ENCODE peak calls at places on chromosomes 13 and 19, in six cellular contexts. K is CD8-positive, alpha-beta memory T cell; L is sigmoid colon; R is thoracic aorta; F is vagina; M is colonic mucosa. C is an unnamed sample.

GRCh38 chr19:11102944-11103343 is 13.7 kb downstream of the LDLR start:
- DNase-seq in K (no peak), M (no peak), R (no peak), F (no peak), L (no peak), C (no peak)

GRCh38 chr13:102322211-102322610 is 79.6 kb downstream of the FGF14 start:
- DNase-seq in R (no peak), L (no peak), M (no peak), K (no peak), F (no peak), C (no peak)

GRCh38 chr19:2047449-2048103 is 3.5 kb downstream of the MKNK2 start:
- DNase-seq in K (no peak), L (peak; percentile 86), F (no peak), R (no peak), M (peak; percentile 66), C (no peak)

GRCh38 chr13:71316964-71317363 is 550.0 kb downstream of the DACH1 start:
- DNase-seq in M (no peak), K (no peak), F (no peak), L (no peak), R (no peak), C (no peak)

GRCh38 chr13:41213919-41214318 is 19.6 kb upstream of the KBTBD7 start:
- DNase-seq in L (no peak), R (no peak), K (no peak), F (no peak), M (no peak), C (no peak)

GRCh38 chr19:47227347-47228167 is 3.4 kb downstream of the BBC3 start:
- DNase-seq in R (peak; percentile 74), M (peak; percentile 91), L (peak; percentile 98), F (no peak), K (peak; percentile 38), C (peak; percentile 70)

GRCh38 chr19:40691421-40692211 is 1.2 kb upstream of the NUMBL start:
- DNase-seq in F (no peak), K (no peak), R (no peak), M (no peak), L (no peak), C (no peak)

GRCh38 chr13:45850020-45850613 is 1.4 kb downstream of the SIAH3 start:
- DNase-seq in K (no peak), M (no peak), R (no peak), L (no peak), F (no peak), C (no peak)

GRCh38 chr13:110047511-110047910 is 259.4 kb downstream of the COL4A1 start:
- DNase-seq in F (no peak), M (peak; percentile 26), L (peak; percentile 75), R (peak; percentile 66), K (no peak), C (no peak)

GRCh38 chr19:33771308-33772101 is 25.2 kb upstream of the KCTD15 start:
- DNase-seq in K (peak; percentile 26), M (peak; percentile 75), F (no peak), L (peak; percentile 81), R (no peak), C (no peak)

GRCh38 chr13:75648446-75648845 is 12.3 kb downstream of the LMO7 start:
- DNase-seq in K (no peak), M (no peak), R (no peak), F (no peak), L (no peak), C (no peak)

GRCh38 chr13:111319998-111320911 is at the start of gene TEX29:
- DNase-seq in L (peak; percentile 34), K (no peak), R (no peak), F (no peak), M (no peak), C (no peak)

GRCh38 chr13:37023871-37024270 is 23.3 kb downstream of the EXOSC8 start:
- DNase-seq in R (no peak), K (no peak), F (no peak), M (no peak), L (no peak), C (no peak)

GRCh38 chr13:32098275-32098674 is 66.7 kb downstream of the FRY start:
- DNase-seq in F (no peak), L (no peak), K (no peak), M (no peak), R (no peak), C (no peak)

GRCh38 chr19:35731779-35732405 is 10.4 kb downstream of the IGFLR1 start:
- DNase-seq in R (no peak), K (no peak), M (no peak), L (no peak), F (no peak), C (no peak)

GRCh38 chr19:35734889-35735288 is 7.4 kb downstream of the IGFLR1 start:
- DNase-seq in F (no peak), M (no peak), K (no peak), R (no peak), L (no peak), C (no peak)

GRCh38 chr19:35734273-35734672 is 8.0 kb downstream of the IGFLR1 start:
- DNase-seq in K (no peak), M (no peak), F (no peak), L (no peak), R (no peak), C (no peak)

GRCh38 chr19:35732540-35733179 is 9.6 kb downstream of the IGFLR1 start:
- DNase-seq in F (no peak), L (no peak), K (no peak), R (no peak), M (no peak), C (no peak)

DNA sequence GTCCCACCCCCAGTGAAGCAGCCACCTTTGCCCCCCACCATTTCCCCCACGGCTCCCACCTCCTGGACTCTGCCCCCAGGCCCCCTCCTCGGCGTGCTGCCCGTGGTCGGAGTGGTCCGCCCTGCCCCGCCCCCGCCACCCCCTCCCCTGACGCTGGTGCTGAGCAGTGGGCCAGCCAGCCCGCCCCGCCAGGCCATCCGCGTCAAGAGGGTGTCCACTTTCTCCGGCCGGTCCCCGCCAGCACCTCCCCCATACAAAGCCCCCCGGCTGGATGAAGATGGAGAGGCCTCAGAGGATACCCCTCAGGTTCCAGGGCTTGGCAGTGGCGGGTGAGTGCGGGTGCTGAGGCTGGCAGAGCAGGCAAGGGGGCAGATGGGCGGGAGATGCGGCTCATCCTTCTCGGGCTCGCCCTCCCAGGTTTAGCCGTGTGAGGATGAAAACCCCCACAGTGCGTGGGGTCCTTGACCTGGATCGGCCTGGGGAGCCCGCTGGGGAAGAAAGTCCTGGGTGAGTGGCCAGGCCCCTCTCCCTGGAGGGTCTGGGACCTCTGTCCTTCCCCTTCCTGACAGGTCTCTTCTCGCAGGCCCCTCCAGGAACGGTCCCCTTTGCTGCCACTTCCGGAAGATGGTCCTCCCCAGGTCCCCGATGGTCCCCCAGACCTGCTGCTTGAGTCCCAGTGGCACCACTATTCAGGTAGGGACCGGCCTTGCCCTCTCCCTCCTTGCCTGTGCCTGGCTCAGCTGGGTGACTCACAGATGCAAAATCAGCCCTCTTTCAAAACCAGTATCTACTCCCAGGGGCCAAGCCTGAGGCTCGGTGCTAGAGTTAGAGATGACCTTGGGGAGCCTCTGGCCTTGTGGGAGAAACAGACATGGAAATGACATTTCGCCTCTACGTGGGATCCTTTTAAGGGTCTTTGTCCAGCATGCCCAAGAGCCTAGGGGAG is 8.8 kb downstream of the IGFLR1 start:
- DNase-seq in F (no peak), M (no peak), R (no peak), K (no peak), L (no peak), C (no peak)
- H3K36me3 ChIP-seq in F (peaks cover 73% of the 10 kb centered on the region), M (peaks cover 12% of the 10 kb centered on the region), R (peaks cover 70% of the 10 kb centered on the region), K (peaks cover 42% of the 10 kb centered on the region), L (peaks cover 46% of the 10 kb centered on the region), C (peaks cover 65% of the 10 kb centered on the region)

DNA sequence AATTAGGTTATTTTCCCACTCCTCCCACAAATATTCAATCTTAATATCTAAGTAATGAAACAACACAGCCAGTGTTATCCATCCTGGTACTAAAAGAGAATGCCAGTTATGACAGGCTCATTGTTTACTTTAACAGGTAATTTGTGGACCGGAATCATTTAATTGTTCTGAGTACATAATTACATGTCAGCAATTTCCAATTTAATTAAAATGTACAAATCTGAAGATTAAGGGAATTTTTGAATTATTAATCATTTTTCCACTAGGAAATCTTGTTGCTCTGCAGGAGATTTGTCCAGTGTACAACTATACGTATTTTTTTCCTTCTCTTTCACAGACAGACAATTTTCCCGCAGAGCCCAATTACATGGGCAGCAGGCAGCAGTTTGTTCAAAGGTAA is 34.6 kb downstream of the PCDH17 start:
- DNase-seq in M (no peak), L (no peak), F (no peak), R (no peak), K (no peak), C (no peak)
- H3K4me3 ChIP-seq in M (no peak overlapping the region), L (no peak overlapping the region), F (no peak overlapping the region), R (no peak overlapping the region), K (no peak overlapping the region), C (no peak overlapping the region)

DNA sequence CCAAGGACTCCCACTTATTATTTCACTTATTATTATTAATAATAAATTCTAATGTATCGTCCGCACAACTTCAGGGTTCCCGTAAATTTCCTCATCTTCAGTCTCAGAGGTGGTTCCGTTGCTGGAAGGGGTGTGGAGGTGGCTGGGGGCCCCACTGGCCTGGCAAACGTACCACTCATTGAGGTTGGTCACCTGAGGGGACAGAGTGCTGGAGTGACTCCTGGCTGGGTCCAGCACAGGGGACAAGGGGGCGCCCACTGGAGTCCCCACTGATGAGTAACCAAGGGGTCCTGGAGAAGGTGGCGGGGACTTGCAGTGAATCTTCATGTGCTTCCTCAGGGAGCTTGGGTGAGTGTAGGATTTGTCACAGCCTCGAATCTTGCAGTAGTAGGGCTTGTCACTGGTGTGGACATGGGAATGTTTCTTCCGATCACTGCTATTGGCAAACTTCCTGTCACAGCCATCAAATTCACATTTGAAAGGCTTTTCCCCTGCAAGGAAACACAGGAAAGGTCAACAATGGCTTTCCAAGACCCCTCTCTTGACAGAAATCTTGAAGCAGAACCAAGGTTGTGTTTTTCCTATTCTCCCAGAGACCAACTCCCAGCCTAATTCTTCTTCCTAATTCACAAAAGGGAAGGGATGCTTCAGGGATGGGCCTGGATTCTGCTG is 6.1 kb downstream of the ZIC5 start:
- DNase-seq in M (no peak), K (no peak), L (peak; percentile 59), R (no peak), F (no peak), C (no peak)
- H3K27me3 ChIP-seq in M (peaks cover 80% of the 10 kb centered on the region), K (peaks cover 67% of the 10 kb centered on the region), L (peaks cover 99% of the 10 kb centered on the region), R (peaks cover 36% of the 10 kb centered on the region), F (peaks cover 20% of the 10 kb centered on the region), C (peaks cover 46% of the 10 kb centered on the region)

GRCh38 chr13:64083396-64083795 is 2667.7 kb upstream of the PCDH20 start:
- DNase-seq in K (no peak), R (no peak), F (no peak), M (no peak), L (no peak), C (no peak)

GRCh38 chr13:64087624-64088023 is 2672.0 kb upstream of the PCDH20 start:
- DNase-seq in F (no peak), L (no peak), M (no peak), R (no peak), K (no peak), C (no peak)

GRCh38 chr13:64088491-64088890 is 2672.8 kb upstream of the PCDH20 start:
- DNase-seq in L (no peak), M (no peak), F (no peak), R (no peak), K (no peak), C (no peak)

GRCh38 chr13:64078480-64078936 is 2662.9 kb upstream of the PCDH20 start:
- DNase-seq in K (no peak), R (no peak), M (no peak), F (no peak), L (peak; percentile 50), C (no peak)

GRCh38 chr13:64083811-64084210 is 2668.2 kb upstream of the PCDH20 start:
- DNase-seq in R (no peak), M (no peak), L (no peak), K (no peak), F (no peak), C (no peak)
- H3K36me3 ChIP-seq in R (no peaks in the 10 kb centered on the region), M (no peaks in the 10 kb centered on the region), L (no peaks in the 10 kb centered on the region), K (no peaks in the 10 kb centered on the region), F (no peaks in the 10 kb centered on the region), C (no peaks in the 10 kb centered on the region)